ENCODE peak calls at places on chromosomes 5 and 9, in seven cellular contexts. V is endothelial cell of umbilical vein; O is cardiac fibroblast; S is kidney; W is left ventricle myocardium superior; X is activated CD8-positive, alpha-beta memory T cell treated with anti-CD3 and anti-CD28 coated beads, Interleukin-2, amount 10 ng/mL, durations not matched to agents 7 days and 5 days; I is GM10248. U is an unnamed sample.

GRCh38 chr5:12080761-12081160 is 176.5 kb upstream of the CTNND2 start:
- DNase-seq in V (no peak), O (no peak), S (no peak), W (no peak), X (no peak), I (no peak), U (no peak)

GRCh38 chr9:117234178-117234577 is 180.7 kb downstream of the ASTN2 start:
- DNase-seq in V (no peak), O (no peak), S (no peak), W (no peak), X (no peak), I (no peak), U (no peak)

GRCh38 chr9:129402341-129402739 is 218.6 kb downstream of the C9orf50 start:
- DNase-seq in V (peak), O (no peak), S (peak), W (peak), X (no peak), I (no peak), U (no peak)

GRCh38 chr5:322942-323879 is 1.7 kb downstream of the AHRR start:
- DNase-seq in V (no peak), O (no peak), S (no peak), W (no peak), X (peak), I (peak), U (no peak)

GRCh38 chr5:73642296-73642695 is 16.3 kb downstream of the ARHGEF28 start:
- DNase-seq in V (peak), O (peak), S (no peak), W (no peak), X (no peak), I (no peak), U (no peak)

GRCh38 chr5:67842806-67843205 is 372.8 kb upstream of the PIK3R1 start:
- DNase-seq in V (peak), O (peak), S (no peak), W (no peak), X (no peak), I (no peak), U (no peak)

GRCh38 chr5:131270809-131271208 is 7.0 kb downstream of the CDC42SE2 start:
- DNase-seq in V (no peak), O (peak), S (no peak), W (no peak), X (no peak), I (no peak), U (no peak)

GRCh38 chr5:89265511-89266169 is 382.7 kb upstream of the MEF2C start:
- DNase-seq in V (no peak), O (peak), S (no peak), W (no peak), X (no peak), I (no peak), U (no peak)

GRCh38 chr9:126857261-126857960 is 3.0 kb upstream of the ZBTB34 start:
- DNase-seq in V (no peak), O (no peak), S (no peak), W (no peak), X (no peak), I (no peak), U (no peak)

GRCh38 chr5:72883850-72884249 is 67.4 kb downstream of the TNPO1 start:
- DNase-seq in V (peak), O (no peak), S (no peak), W (no peak), X (no peak), I (no peak), U (no peak)

GRCh38 chr5:61228229-61228628 is 66.0 kb upstream of the SMIM15 start:
- DNase-seq in V (peak), O (no peak), S (no peak), W (no peak), X (no peak), I (no peak), U (no peak)

GRCh38 chr9:88481933-88482332 is 53.0 kb upstream of the NXNL2 start:
- DNase-seq in V (no peak), O (no peak), S (no peak), W (no peak), X (no peak), I (no peak), U (no peak)

GRCh38 chr9:110030632-110031031 is 177.3 kb downstream of the C9orf152 start:
- DNase-seq in V (no peak), O (peak), S (no peak), W (no peak), X (no peak), I (no peak), U (no peak)

GRCh38 chr5:94021246-94021645 is 279.8 kb upstream of the POU5F2 start:
- DNase-seq in V (peak), O (peak), S (no peak), W (no peak), X (no peak), I (no peak), U (peak)

GRCh38 chr5:150801117-150801927 is 22.8 kb downstream of the SMIM3 start:
- DNase-seq in V (peak), O (peak), S (no peak), W (no peak), X (no peak), I (peak), U (peak)

GRCh38 chr5:76715734-76716455 is at the start of gene F2R:
- DNase-seq in V (peak), O (peak), S (peak), W (peak), X (peak), I (peak), U (peak)

GRCh38 chr5:148615644-148616283 is 38.6 kb downstream of the HTR4 start:
- DNase-seq in V (no peak), O (peak), S (no peak), W (no peak), X (no peak), I (no peak), U (no peak)

U was measured in A673.